ENCODE peak calls at places on chromosomes 5 and 9, in eight cellular contexts. T is body of pancreas, Y is chondrocyte, J is GM06990, R is transverse colon, G is neural crest cell, L is foreskin keratinocyte, E is lower lobe of right lung. O is an unnamed sample.

GRCh38 chr9:122186777-122187176 is 27.1 kb downstream of the MORN5 start:
- DNase-seq in T (no peak), Y (peak), J (no peak), R (no peak), G (no peak), L (no peak), E (no peak), O (no peak)

GRCh38 chr5:97111004-97111403 is 31.4 kb downstream of the LIX1 start:
- DNase-seq in T (no peak), Y (no peak), J (no peak), R (no peak), G (no peak), L (no peak), E (no peak), O (no peak)

GRCh38 chr5:133450311-133450710 is 162.0 kb downstream of the FSTL4 start:
- DNase-seq in T (no peak), Y (no peak), J (no peak), R (no peak), G (no peak), L (no peak), E (no peak), O (no peak)

GRCh38 chr5:91382530-91383026 is 539 bp downstream of the ARRDC3 start:
- DNase-seq in T (peak), Y (no peak), J (peak), R (peak), G (peak), L (peak), E (no peak), O (peak)

GRCh38 chr5:178769617-178770290 is 39.3 kb upstream of the ZNF354A start:
- DNase-seq in T (no peak), Y (peak), J (no peak), R (no peak), G (no peak), L (no peak), E (peak), O (peak)

GRCh38 chr9:129162497-129162896 is 15.6 kb downstream of the IER5L start:
- DNase-seq in T (no peak), Y (no peak), J (no peak), R (no peak), G (no peak), L (no peak), E (no peak), O (no peak)

GRCh38 chr9:21465859-21466518 is 16.1 kb downstream of the IFNE start:
- DNase-seq in T (peak), Y (no peak), J (no peak), R (no peak), G (peak), L (no peak), E (no peak), O (peak)

GRCh38 chr9:121725008-121725795 is 73.8 kb downstream of the DAB2IP start:
- DNase-seq in T (peak), Y (no peak), J (no peak), R (peak), G (no peak), L (peak), E (peak), O (peak)

GRCh38 chr9:112861638-112862555 is 28.8 kb downstream of the SLC46A2 start:
- DNase-seq in T (peak), Y (no peak), J (no peak), R (peak), G (no peak), L (no peak), E (peak), O (peak)

GRCh38 chr5:82259172-82259800 is 18.9 kb downstream of the RPS23 start:
- DNase-seq in T (no peak), Y (no peak), J (no peak), R (no peak), G (no peak), L (no peak), E (no peak), O (peak)

GRCh38 chr5:95870105-95870672 is 47.7 kb upstream of the GLRX start:
- DNase-seq in T (no peak), Y (no peak), J (peak), R (no peak), G (no peak), L (peak), E (no peak), O (no peak)

GRCh38 chr5:123776761-123777160 is 264.8 kb downstream of the CSNK1G3 start:
- DNase-seq in T (no peak), Y (no peak), J (no peak), R (no peak), G (no peak), L (no peak), E (no peak), O (peak)

GRCh38 chr9:71403106-71403505 is 281.7 kb upstream of the TRPM3 start:
- DNase-seq in T (no peak), Y (no peak), J (no peak), R (no peak), G (no peak), L (no peak), E (no peak), O (no peak)

GRCh38 chr5:143782588-143783386 is 29.2 kb upstream of the HMHB1 start:
- DNase-seq in T (no peak), Y (no peak), J (no peak), R (no peak), G (no peak), L (no peak), E (no peak), O (no peak)

GRCh38 chr5:14915291-14915976 is 43.9 kb upstream of the ANKH start:
- DNase-seq in T (no peak), Y (no peak), J (no peak), R (no peak), G (no peak), L (no peak), E (no peak), O (no peak)

GRCh38 chr9:136129176-136129575 is 10.5 kb upstream of the TMEM250 start:
- DNase-seq in T (no peak), Y (no peak), J (no peak), R (no peak), G (no peak), L (no peak), E (no peak), O (no peak)

GRCh38 chr5:39716532-39716971 is 291.8 kb upstream of the DAB2 start:
- DNase-seq in T (peak), Y (no peak), J (no peak), R (peak), G (peak), L (no peak), E (no peak), O (peak)

GRCh38 chr9:134678206-134678605 is 36.6 kb downstream of the COL5A1 start:
- DNase-seq in T (no peak), Y (peak), J (no peak), R (no peak), G (no peak), L (no peak), E (peak), O (no peak)

GRCh38 chr9:98609646-98610045 is 99.1 kb downstream of the GABBR2 start:
- DNase-seq in T (no peak), Y (no peak), J (no peak), R (no peak), G (no peak), L (no peak), E (no peak), O (no peak)

GRCh38 chr9:77210116-77210515 is 32.8 kb downstream of the VPS13A start:
- DNase-seq in T (no peak), Y (no peak), J (no peak), R (no peak), G (no peak), L (no peak), E (no peak), O (no peak)

GRCh38 chr9:6230037-6230778 is 14.6 kb downstream of the IL33 start:
- DNase-seq in T (no peak), Y (no peak), J (no peak), R (no peak), G (no peak), L (peak), E (no peak), O (peak)

GRCh38 chr5:38151878-38152277 is 106.5 kb upstream of the EGFLAM start:
- DNase-seq in T (no peak), Y (no peak), J (no peak), R (no peak), G (no peak), L (no peak), E (no peak), O (no peak)

GRCh38 chr9:128383007-128383753 is 12.0 kb downstream of the URM1 start:
- DNase-seq in T (peak), Y (no peak), J (no peak), R (no peak), G (peak), L (no peak), E (no peak), O (no peak)

GRCh38 chr5:74954919-74955318 is 88.7 kb upstream of the FAM169A start:
- DNase-seq in T (no peak), Y (no peak), J (no peak), R (no peak), G (no peak), L (peak), E (no peak), O (no peak)

DNA sequence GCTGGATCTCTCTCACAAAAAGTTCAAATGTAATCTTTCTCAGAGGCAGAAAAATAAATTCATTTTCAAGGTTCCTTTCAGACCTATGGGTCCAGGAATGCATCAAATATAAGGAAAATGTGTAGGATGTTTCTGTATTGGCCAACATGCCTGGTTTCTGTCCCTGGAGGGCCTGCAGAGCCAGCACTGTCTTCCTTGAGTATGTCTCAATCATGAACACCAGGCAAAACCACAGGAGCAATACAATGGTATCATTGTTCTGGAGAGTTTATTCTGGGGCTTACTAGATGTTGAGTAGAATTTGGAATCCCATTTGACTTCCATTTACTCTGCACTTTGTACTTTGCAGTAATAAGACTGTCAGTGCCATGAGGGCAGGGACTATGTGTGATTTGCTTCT is 23.5 kb downstream of the INSYN2B start:
- DNase-seq in T (no peak), Y (no peak), J (no peak), R (no peak), G (no peak), L (no peak), E (no peak), O (peak)
- TF ChIP-seq CTCF in T (no peak), Y (no peak), J (no peak), R (no peak), G (no peak), L (no peak), E (no peak), O (no peak)

GRCh38 chr5:175207321-175208040 is 236.5 kb downstream of the DRD1 start:
- DNase-seq in T (no peak), Y (no peak), J (no peak), R (no peak), G (no peak), L (no peak), E (no peak), O (no peak)
- TF ChIP-seq CTCF in T (no peak), Y (no peak), J (no peak), R (no peak), G (no peak), L (no peak), E (no peak), O (no peak)

GRCh38 chr5:110413856-110414255 is 312.6 kb downstream of the TMEM232 start:
- DNase-seq in T (no peak), Y (no peak), J (no peak), R (no peak), G (no peak), L (no peak), E (no peak), O (no peak)

DNA sequence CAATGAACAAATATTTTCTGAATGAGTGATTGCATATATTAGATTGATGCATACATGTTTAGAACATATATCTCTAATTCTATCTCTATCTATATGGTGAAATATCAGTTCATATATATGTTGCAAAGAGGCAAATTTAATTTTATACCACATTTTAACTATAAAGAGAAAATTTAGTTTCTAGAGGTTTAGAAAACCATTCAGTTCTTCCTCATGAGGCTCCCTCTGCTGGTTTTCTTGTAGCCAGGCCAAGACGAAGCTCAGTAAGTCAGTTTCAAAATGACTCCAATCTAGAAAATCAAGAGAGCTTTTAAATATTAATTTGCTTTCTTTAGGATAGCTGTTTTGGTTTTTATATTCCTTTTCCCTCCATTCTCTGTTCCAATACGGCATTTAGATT is 312.1 kb downstream of the TMEM232 start:
- DNase-seq in T (no peak), Y (no peak), J (no peak), R (no peak), G (no peak), L (no peak), E (no peak), O (peak)
- TF ChIP-seq CTCF in T (no peak), Y (peak), J (peak), R (peak), G (peak), L (peak), E (peak), O (peak)

GRCh38 chr5:177487975-177488374 is 9.4 kb downstream of the PDLIM7 start:
- DNase-seq in T (no peak), Y (no peak), J (no peak), R (no peak), G (no peak), L (no peak), E (no peak), O (no peak)
- TF ChIP-seq CTCF in T (no peak), Y (peak), J (no peak), R (no peak), G (no peak), L (peak), E (no peak), O (no peak)

GRCh38 chr9:17742065-17742464 is 163.2 kb downstream of the SH3GL2 start:
- DNase-seq in T (no peak), Y (no peak), J (no peak), R (no peak), G (no peak), L (no peak), E (no peak), O (peak)
- TF ChIP-seq CTCF in T (no peak), Y (no peak), J (no peak), R (no peak), G (peak), L (peak), E (no peak), O (no peak)

DNA sequence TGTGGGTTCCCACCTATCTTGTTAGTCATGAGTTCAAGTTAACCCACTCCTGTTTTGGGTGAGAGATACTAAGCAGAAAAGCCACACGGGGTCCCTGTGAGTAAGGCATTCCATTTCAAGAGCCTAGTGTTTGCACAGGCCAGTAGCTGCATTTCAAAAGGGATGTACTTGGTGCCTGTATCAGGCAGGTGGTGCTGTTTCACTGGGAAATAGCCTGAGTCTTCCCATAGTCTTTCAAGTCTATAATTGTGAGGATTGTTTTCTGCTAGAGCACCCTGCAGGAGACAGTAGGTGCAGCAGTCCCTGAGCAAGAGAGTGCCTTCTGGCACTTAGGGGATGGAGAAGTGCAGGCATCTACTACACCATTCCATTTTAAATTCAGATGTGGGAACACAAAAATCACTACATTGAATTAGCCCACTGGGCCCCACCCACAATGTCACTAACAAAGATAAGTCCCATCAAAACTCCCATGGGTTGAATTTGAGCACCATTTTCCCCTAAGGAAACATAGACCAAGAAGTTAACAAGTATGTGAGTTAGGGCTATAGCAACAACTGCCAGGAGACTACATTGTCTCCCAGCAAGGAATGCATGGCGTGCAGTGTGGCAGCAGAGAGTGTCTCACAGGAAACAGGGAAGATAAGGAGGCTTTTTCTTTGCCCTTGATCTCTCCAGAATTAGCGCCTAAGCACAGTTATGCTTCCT is 263.2 kb downstream of the COX7C start:
- DNase-seq in T (peak), Y (no peak), J (peak), R (peak), G (peak), L (peak), E (no peak), O (peak)
- TF ChIP-seq CTCF in T (peak), Y (peak), J (peak), R (peak), G (peak), L (peak), E (peak), O (peak)

GRCh38 chr5:55402199-55402598 is 94.4 kb downstream of the MTREX start:
- DNase-seq in T (no peak), Y (no peak), J (no peak), R (no peak), G (no peak), L (no peak), E (no peak), O (peak)
- TF ChIP-seq CTCF in T (no peak), Y (peak), J (no peak), R (peak), G (peak), L (peak), E (no peak), O (no peak)

DNA sequence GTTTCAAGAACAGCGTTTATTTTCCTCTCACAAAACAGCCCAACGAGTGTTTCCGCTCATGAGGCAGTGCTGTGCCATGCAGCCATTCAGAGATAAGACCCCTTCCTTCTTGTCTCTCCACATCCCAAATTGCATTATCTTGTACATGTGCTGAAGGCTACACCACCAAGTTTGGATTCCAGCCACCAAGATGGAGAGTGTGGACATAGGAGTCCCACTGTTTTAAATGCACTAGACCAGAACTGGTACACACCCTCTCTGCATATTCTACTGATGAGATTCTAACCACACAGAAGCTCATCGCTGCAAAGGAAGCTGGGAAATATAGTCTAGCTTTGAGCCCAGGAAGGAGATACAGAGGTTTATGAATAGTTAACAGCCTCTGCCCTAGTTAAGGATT is 509.4 kb downstream of the NFIB start:
- DNase-seq in T (no peak), Y (no peak), J (no peak), R (no peak), G (no peak), L (no peak), E (no peak), O (no peak)
- TF ChIP-seq CTCF in T (no peak), Y (no peak), J (no peak), R (no peak), G (no peak), L (no peak), E (no peak), O (no peak)

O was measured in MCF 10A.